ENCODE peak calls at places on chromosomes 16 and 17, in five cellular contexts. I is neuronal stem cell, M is H9, P is H1, N is mesenchymal stem cell. E is an unnamed sample.

GRCh38 chr17:1942066-1942365 is 83.1 kb downstream of the RTN4RL1 start:
- DNase-seq in I (no peak), N (no peak), P (no peak), M (no peak), E (no peak)

GRCh38 chr16:4994719-4995434 is 36.7 kb downstream of the SEC14L5 start:
- DNase-seq in P (no peak), I (no peak), M (no peak), N (no peak), E (no peak)

GRCh38 chr17:32281011-32281451 is 15.4 kb downstream of the RHBDL3 start:
- DNase-seq in P (peak; percentile 82), I (peak; percentile 50), M (no peak), N (no peak), E (no peak)

GRCh38 chr17:27257031-27257357 is 36.9 kb upstream of the WSB1 start:
- DNase-seq in I (no peak), N (no peak), P (no peak), M (no peak), E (peak; percentile 89)

GRCh38 chr17:32265192-32265895 is at the start of gene RHBDL3:
- DNase-seq in N (no peak), M (no peak), I (no peak), P (no peak), E (no peak)

GRCh38 chr17:79630821-79631639 is 20.2 kb upstream of the RBFOX3 start:
- DNase-seq in I (no peak), N (no peak), M (peak; percentile 25), P (peak; percentile 33), E (no peak)

GRCh38 chr17:77356109-77356689 is 215.4 kb downstream of the SEC14L1 start:
- DNase-seq in M (no peak), I (no peak), N (no peak), P (no peak), E (peak; percentile 60)

GRCh38 chr17:36182176-36183000 is 6.0 kb upstream of the TBC1D3B start:
- DNase-seq in I (no peak), N (no peak), P (peak; percentile 85), M (peak; percentile 87), E (no peak)

GRCh38 chr16:23423496-23424049 is 29.4 kb downstream of the COG7 start:
- DNase-seq in I (no peak), N (peak; percentile 97), M (no peak), P (no peak), E (peak; percentile 87)

GRCh38 chr17:34706029-34706428 is 126.6 kb downstream of the TMEM132E start:
- DNase-seq in P (peak; percentile 72), N (no peak), I (peak; percentile 64), M (peak; percentile 43), E (no peak)

GRCh38 chr17:21756856-21757619 is 64.7 kb downstream of the KCNJ18 start:
- DNase-seq in N (no peak), I (no peak), P (no peak), M (no peak), E (no peak)

GRCh38 chr16:56848955-56849689 is 15.9 kb upstream of the SLC12A3 start:
- DNase-seq in M (no peak), P (no peak), I (no peak), N (peak; percentile 58), E (no peak)
- H3K18ac ChIP-seq in M (no peak overlapping the region), P (no peak overlapping the region), I (no peak overlapping the region), N (peak overlapping the region; percentile 76), E (no peak overlapping the region)

DNA sequence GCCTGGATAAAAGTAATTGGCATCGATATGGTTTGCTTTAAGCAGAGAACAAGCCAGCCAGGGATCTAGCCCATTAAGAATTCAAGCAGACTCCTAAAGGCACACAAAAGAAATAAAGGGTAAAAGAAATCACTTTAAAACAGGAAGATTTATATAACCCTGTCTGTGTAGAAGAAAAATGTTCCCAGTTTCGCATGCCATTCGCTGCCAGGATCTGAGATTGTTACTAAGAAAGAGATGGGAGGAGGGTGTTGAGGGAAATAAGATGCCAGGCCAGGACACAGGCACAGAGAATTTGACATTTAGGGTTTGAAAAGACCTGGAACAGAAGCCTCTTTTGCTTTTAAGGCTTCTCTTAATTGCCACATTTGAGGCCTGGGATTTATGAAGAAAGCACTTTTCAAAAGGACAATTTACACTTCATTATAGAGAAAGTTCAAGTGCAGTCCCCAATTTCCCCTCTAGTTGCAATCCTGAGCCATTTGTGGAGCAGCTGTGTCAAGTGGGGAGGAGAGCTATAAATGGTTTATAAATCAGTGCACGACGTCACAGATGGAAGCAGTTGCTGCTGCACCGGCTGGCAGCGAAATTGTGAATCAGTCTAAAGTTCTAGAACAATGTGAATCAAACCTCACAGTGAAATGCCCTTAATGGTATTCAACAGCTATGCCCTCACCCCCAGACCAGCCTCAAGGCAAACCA is 26.4 kb upstream of the C16orf87 start:
- DNase-seq in N (peak; percentile 76), P (no peak), I (no peak), M (no peak), E (peak; percentile 48)
- H2BK12ac ChIP-seq in N (no peak overlapping the region), P (no peak overlapping the region), I (no peak overlapping the region), M (no peak overlapping the region), E (peak overlapping the region; percentile 89)

GRCh38 chr17:28576758-28577465 is at the start of gene ALDOC:
- DNase-seq in M (peak; percentile 100), I (peak; percentile 88), P (peak; percentile 99), N (peak; percentile 89), E (peak; percentile 97)
- H3K14ac ChIP-seq in M (no peak within 1 kb of the TSS), I (no peak within 1 kb of the TSS), P (no peak within 1 kb of the TSS), N (no peak within 1 kb of the TSS), E (no peak within 1 kb of the TSS)

DNA sequence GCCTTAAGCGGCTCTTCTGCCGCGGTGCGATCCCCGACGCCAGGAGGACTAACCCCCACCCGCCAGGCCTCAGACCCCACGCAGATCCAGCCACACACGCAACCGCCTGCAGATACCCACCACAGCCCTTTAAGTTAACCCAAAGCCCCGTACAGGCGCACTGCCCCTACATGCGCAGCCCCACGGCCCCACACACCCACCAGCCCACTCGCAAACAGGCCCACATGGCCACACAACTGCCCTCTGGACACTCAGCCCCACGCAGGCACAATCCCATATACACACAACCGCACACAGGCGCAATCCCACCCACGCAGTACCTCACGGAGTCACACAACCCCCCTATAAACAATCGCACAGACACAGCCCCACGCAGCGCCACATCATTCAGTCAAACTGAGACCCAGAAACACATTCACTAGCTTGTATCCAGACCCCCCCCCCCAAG is 41.7 kb downstream of the RAI1 start:
- DNase-seq in I (no peak), N (no peak), P (no peak), M (no peak), E (no peak)
- H3K18ac ChIP-seq in I (peak overlapping the region; percentile 95), N (peak overlapping the region; percentile 95), P (no peak overlapping the region), M (no peak overlapping the region), E (peak overlapping the region; percentile 65)

GRCh38 chr17:70352834-70353233 is 183.5 kb downstream of the KCNJ2 start:
- DNase-seq in I (no peak), P (no peak), M (no peak), N (no peak), E (peak; percentile 33)

GRCh38 chr17:70355185-70355584 is 185.9 kb downstream of the KCNJ2 start:
- DNase-seq in N (no peak), M (no peak), P (no peak), I (no peak), E (no peak)

GRCh38 chr17:70353408-70354092 is 184.2 kb downstream of the KCNJ2 start:
- DNase-seq in N (no peak), M (no peak), I (no peak), P (no peak), E (no peak)

DNA sequence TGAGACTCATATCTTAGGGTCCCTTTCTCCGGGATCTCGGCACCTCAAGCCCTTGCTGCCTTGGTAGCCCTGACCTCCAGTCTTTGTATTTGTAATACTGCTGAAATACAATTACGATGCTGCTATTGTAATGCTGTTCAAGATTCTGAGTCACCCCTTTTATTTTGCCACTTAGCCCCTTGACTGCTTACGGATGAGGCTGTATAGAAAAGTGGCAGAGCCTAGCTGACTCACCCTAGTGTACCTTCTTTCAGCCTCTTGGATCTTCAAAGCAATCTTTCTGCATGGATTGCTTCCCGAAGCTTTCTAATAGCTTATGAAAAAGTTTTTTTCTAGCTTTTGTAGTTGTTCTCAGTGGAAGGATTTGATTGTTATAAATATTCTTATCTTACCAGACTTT is 187.9 kb downstream of the KCNJ2 start:
- DNase-seq in P (no peak), N (no peak), I (peak; percentile 29), M (no peak), E (no peak)
- H2BK12ac ChIP-seq in P (no peak overlapping the region), N (no peak overlapping the region), I (no peak overlapping the region), M (no peak overlapping the region), E (no peak overlapping the region)

GRCh38 chr16:51057969-51058337 is 93.1 kb downstream of the SALL1 start:
- DNase-seq in I (no peak), M (no peak), N (no peak), P (no peak), E (no peak)

GRCh38 chr16:51057102-51057793 is 93.8 kb downstream of the SALL1 start:
- DNase-seq in I (no peak), P (no peak), N (no peak), M (no peak), E (no peak)

GRCh38 chr16:51051671-51052070 is 99.4 kb downstream of the SALL1 start:
- DNase-seq in P (no peak), N (no peak), M (no peak), I (no peak), E (no peak)

GRCh38 chr16:51053805-51054204 is 97.3 kb downstream of the SALL1 start:
- DNase-seq in N (no peak), I (no peak), P (no peak), M (no peak), E (no peak)

DNA sequence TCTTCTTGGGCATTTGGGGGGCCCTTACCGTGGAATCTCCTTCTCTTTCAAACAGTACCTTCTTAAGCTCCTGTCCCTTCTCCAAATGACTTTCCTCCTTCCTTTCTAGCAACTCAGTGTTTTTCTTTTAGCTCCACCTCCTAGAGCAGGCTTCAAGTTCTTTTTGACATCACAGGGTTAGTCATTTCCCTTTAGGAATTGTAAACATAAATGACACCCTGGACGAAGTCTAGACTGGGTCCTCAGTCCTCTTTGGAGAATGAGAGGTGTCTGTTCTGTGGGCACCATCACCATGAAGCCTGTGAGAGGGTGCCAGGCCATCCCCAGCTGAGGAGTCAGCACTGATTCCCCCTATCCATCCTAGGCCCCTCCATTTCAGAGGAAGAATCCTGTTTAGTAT is 94.7 kb downstream of the SALL1 start:
- DNase-seq in N (no peak), I (no peak), P (no peak), M (no peak), E (no peak)
- H3K14ac ChIP-seq in N (no peak overlapping the region), I (no peak overlapping the region), P (no peak overlapping the region), M (no peak overlapping the region), E (no peak overlapping the region)

E was measured in trophoblast cell.